ENCODE peak calls at places on chromosomes 6 and 20, in six cellular contexts. L, A, I, G, H and S are unnamed samples.

GRCh38 chr6:136921521-136921935 is 573 bp upstream of the SLC35D3 start:
- DNase-seq in G (peak; percentile 15), A (no peak), I (peak; percentile 82), H (peak; percentile 19), L (no peak), S (no peak)

GRCh38 chr6:135209803-135210202 is 28.7 kb downstream of the MYB start:
- DNase-seq in L (no peak), H (no peak), A (no peak), I (no peak), G (no peak), S (no peak)

GRCh38 chr6:94238868-94239267 is 819.5 kb upstream of the EPHA7 start:
- DNase-seq in H (no peak), L (no peak), A (no peak), I (no peak), G (no peak), S (no peak)

GRCh38 chr20:5696011-5696559 is 54.1 kb upstream of the SHLD1 start:
- DNase-seq in L (peak; percentile 56), H (no peak), A (no peak), I (no peak), G (peak; percentile 11), S (no peak)

GRCh38 chr6:151639750-151640149 is 145.9 kb downstream of the CCDC170 start:
- DNase-seq in H (no peak), A (no peak), I (no peak), L (no peak), G (no peak), S (no peak)

GRCh38 chr20:54716169-54716747 is 240.9 kb downstream of the DOK5 start:
- DNase-seq in I (no peak), G (no peak), A (no peak), L (no peak), H (no peak), S (no peak)

GRCh38 chr20:9241721-9242427 is 173.0 kb downstream of the PLCB4 start:
- DNase-seq in H (no peak), G (no peak), A (no peak), I (no peak), L (no peak), S (no peak)

GRCh38 chr20:58461899-58462298 is 53.3 kb downstream of the APCDD1L start:
- DNase-seq in A (no peak), H (no peak), G (peak; percentile 93), L (no peak), I (no peak), S (no peak)

GRCh38 chr6:111922454-111923297 is 49.4 kb upstream of the FYN start:
- DNase-seq in L (no peak), I (no peak), H (no peak), A (no peak), G (peak; percentile 50), S (no peak)

GRCh38 chr20:61253264-61253639 is 1.2 kb downstream of the CDH4 start:
- DNase-seq in G (peak; percentile 38), I (no peak), L (no peak), H (peak; percentile 46), A (no peak), S (no peak)

GRCh38 chr6:33745558-33745957 is 1.1 kb downstream of the IP6K3 start:
- DNase-seq in H (peak; percentile 56), A (no peak), G (no peak), L (no peak), I (no peak), S (no peak)
- H3K4me3 ChIP-seq in H (no peak overlapping the region), A (no peak overlapping the region), G (no peak overlapping the region), L (no peak overlapping the region), I (peak overlapping the region; percentile 6), S (no peak overlapping the region)

DNA sequence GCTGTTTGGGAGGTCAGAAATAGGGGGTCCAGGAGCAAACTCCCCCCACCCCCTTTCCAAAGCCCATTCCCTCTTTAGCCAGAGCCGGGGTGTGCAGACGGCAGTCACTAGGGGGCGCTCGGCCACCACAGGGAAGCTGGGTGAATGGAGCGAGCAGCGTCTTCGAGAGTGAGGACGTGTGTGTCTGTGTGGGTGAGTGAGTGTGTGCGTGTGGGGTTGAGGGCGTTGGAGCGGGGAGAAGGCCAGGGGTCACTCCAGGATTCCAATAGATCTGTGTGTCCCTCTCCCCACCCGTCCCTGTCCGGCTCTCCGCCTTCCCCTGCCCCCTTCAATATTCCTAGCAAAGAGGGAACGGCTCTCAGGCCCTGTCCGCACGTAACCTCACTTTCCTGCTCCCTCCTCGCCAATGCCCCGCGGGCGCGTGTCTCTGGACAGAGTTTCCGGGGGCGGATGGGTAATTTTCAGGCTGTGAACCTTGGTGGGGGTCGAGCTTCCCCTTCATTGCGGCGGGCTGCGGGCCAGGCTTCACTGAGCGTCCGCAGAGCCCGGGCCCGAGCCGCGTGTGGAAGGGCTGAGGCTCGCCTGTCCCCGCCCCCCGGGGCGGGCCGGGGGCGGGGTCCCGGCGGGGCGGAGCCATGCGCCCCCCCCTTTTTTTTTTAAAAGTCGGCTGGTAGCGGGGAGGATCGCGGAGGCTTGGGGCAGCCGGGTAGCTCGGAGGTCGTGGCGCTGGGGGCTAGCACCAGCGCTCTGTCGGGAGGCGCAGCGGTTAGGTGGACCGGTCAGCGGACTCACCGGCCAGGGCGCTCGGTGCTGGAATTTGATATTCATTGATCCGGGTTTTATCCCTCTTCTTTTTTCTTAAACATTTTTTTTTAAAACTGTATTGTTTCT is at the start of gene VEGFA:
- DNase-seq in I (peak; percentile 98), L (peak; percentile 64), A (peak; percentile 93), G (peak; percentile 86), H (peak; percentile 94), S (peak; percentile 88)
- TF ChIP-seq CTCF in I (peak; percentile 97), L (peak; percentile 99), A (peak; percentile 98), G (peak; percentile 95), H (peak; percentile 100), S (peak; percentile 96)

GRCh38 chr20:62352402-62353288 is 14.5 kb downstream of the LAMA5 start:
- DNase-seq in A (peak; percentile 90), H (no peak), L (no peak), G (peak; percentile 54), I (peak; percentile 80), S (no peak)

GRCh38 chr20:62354031-62354808 is 12.9 kb downstream of the LAMA5 start:
- DNase-seq in L (no peak), A (no peak), I (peak; percentile 52), G (no peak), H (no peak), S (no peak)

GRCh38 chr20:62351469-62352401 is 15.4 kb downstream of the LAMA5 start:
- DNase-seq in L (no peak), A (no peak), H (no peak), G (no peak), I (peak; percentile 78), S (no peak)

GRCh38 chr20:62354811-62355341 is 12.2 kb downstream of the LAMA5 start:
- DNase-seq in L (no peak), I (peak; percentile 67), G (no peak), A (no peak), H (no peak), S (no peak)

DNA sequence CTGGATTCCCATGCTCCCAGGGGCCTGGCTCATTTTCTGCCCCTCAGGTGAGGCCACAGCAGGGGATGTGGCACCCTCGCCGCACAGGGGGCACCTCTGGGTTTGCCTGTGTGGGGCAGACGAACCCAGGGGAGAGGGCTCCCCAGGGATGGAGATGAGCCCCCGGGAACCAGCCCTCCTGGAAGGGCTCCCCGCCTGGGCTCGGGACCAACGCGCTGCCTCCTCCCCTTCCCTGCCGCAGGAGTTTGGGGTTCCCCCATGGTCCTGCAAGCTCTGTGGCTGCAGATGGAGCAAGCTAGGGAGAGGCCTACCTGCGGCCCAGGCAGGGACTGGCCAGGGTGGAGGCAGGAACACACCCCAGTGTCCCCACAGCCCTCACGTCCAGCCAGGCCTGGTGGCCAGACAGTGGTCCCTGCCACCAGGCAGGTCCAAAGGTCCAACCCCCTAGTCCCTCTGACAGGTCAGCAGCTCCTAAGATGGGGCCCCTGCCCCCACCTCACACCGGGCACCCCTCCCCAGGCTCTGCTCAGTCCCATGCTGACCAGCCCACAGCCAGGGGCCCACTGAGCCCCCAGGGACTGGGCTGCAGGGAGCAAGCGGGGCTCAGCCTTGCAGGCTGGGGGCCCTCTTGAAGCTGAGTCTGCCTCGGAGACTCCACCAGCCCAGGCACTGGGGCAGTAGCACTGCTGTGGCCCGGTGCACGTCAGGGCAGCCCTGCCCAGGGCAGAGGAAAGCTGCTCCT is 13.7 kb downstream of the LAMA5 start:
- DNase-seq in L (no peak), I (peak; percentile 71), A (no peak), H (no peak), G (no peak), S (no peak)
- H3K4me3 ChIP-seq in L (no peak overlapping the region), I (no peak overlapping the region), A (no peak overlapping the region), H (no peak overlapping the region), G (no peak overlapping the region), S (no peak overlapping the region)

GRCh38 chr6:24858154-24858801 is 59.6 kb upstream of the ARMH2 start:
- DNase-seq in H (no peak), G (peak; percentile 89), A (no peak), L (no peak), I (no peak), S (peak; percentile 40)

GRCh38 chr6:24855389-24856245 is 56.9 kb upstream of the ARMH2 start:
- DNase-seq in A (peak; percentile 74), H (peak; percentile 83), G (peak; percentile 79), I (no peak), L (peak; percentile 45), S (peak; percentile 58)

GRCh38 chr6:24854077-24854670 is 55.5 kb upstream of the ARMH2 start:
- DNase-seq in H (no peak), A (no peak), G (peak; percentile 66), L (no peak), I (no peak), S (no peak)

GRCh38 chr6:24856954-24857670 is 58.4 kb upstream of the ARMH2 start:
- DNase-seq in A (no peak), H (no peak), G (no peak), L (no peak), I (no peak), S (no peak)

GRCh38 chr6:24856246-24856599 is 57.5 kb upstream of the ARMH2 start:
- DNase-seq in G (no peak), H (no peak), I (no peak), L (no peak), A (no peak), S (no peak)
- TF ChIP-seq CTCF in G (no peak), H (no peak), I (no peak), L (peak; percentile 0), A (no peak), S (no peak)

DNA sequence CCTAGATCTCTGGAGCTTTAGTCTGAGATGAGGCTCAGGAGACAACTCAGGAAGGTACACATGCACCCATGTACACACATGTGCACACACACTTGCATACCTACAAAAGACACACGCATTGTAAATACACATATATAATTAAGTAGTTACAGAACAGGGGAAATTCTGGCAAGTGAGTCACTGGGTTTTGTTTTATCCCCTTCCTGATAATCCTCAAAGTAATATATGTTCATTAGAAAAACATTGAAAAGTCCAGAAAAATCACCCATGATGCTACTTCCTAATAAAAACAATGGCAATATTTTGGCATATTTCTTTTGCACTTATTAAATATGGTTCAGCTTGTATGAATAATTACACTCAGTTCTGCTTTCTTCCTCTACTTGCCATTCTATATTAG is 115.3 kb upstream of the ECI2 start:
- DNase-seq in I (no peak), G (no peak), H (no peak), A (no peak), L (no peak), S (no peak)
- H3K4me3 ChIP-seq in I (no peak overlapping the region), G (no peak overlapping the region), H (no peak overlapping the region), A (no peak overlapping the region), L (no peak overlapping the region), S (no peak overlapping the region)